ENCODE peak calls at places on chromosomes 3 and 15, in seven cellular contexts. Q is body of pancreas, J is HepG2, P is sigmoid colon, V is PC-3, U is bronchial epithelial cell, M is stomach. W is an unnamed sample.

GRCh38 chr3:174331095-174331802 is 527.9 kb upstream of the NAALADL2 start:
- DNase-seq in Q (no peak), J (no peak), P (no peak), V (no peak), U (no peak), M (no peak), W (no peak)

GRCh38 chr15:44186724-44187123 is 8.3 kb downstream of the FRMD5 start:
- DNase-seq in Q (no peak), J (no peak), P (no peak), V (no peak), U (no peak), M (no peak), W (no peak)

GRCh38 chr3:58683001-58683845 is 16.6 kb upstream of the FAM3D start:
- DNase-seq in Q (no peak), J (no peak), P (no peak), V (peak; percentile 23), U (peak; percentile 20), M (no peak), W (no peak)

GRCh38 chr3:12375572-12375971 is 86.7 kb downstream of the PPARG start:
- DNase-seq in Q (no peak), J (no peak), P (no peak), V (no peak), U (peak; percentile 8), M (no peak), W (no peak)

GRCh38 chr3:123104550-123104949 is 37.7 kb downstream of the PDIA5 start:
- DNase-seq in Q (no peak), J (no peak), P (no peak), V (peak; percentile 44), U (peak; percentile 70), M (no peak), W (no peak)

GRCh38 chr3:120102232-120102631 is 8.0 kb upstream of the GSK3B start:
- DNase-seq in Q (no peak), J (no peak), P (no peak), V (no peak), U (no peak), M (no peak), W (no peak)

GRCh38 chr3:169241928-169242751 is 421.4 kb downstream of the MECOM start:
- DNase-seq in Q (peak; percentile 35), J (no peak), P (peak; percentile 61), V (no peak), U (peak; percentile 63), M (peak; percentile 54), W (no peak)

GRCh38 chr3:141266797-141267555 is 35.4 kb downstream of the PXYLP1 start:
- DNase-seq in Q (no peak), J (no peak), P (no peak), V (no peak), U (no peak), M (no peak), W (peak; percentile 51)

GRCh38 chr15:92655178-92655995 is at the start of gene FAM174B:
- DNase-seq in Q (peak; percentile 75), J (no peak), P (peak; percentile 72), V (peak; percentile 53), U (no peak), M (peak; percentile 69), W (peak; percentile 76)

GRCh38 chr15:76930831-76931396 is 635 bp upstream of the RCN2 start:
- DNase-seq in Q (no peak), J (no peak), P (no peak), V (no peak), U (no peak), M (no peak), W (no peak)

GRCh38 chr15:61084944-61085367 is 144.1 kb downstream of the RORA start:
- DNase-seq in Q (no peak), J (no peak), P (no peak), V (no peak), U (no peak), M (no peak), W (peak; percentile 31)

GRCh38 chr3:5726618-5727017 is 539.1 kb downstream of the EDEM1 start:
- DNase-seq in Q (no peak), J (no peak), P (no peak), V (no peak), U (no peak), M (no peak), W (no peak)
- TF ChIP-seq CTCF in Q (no peak), J (no peak), P (no peak), V (no peak), U (no peak), M (no peak), W (no peak)

GRCh38 chr3:50146316-50146901 is 8.7 kb upstream of the SEMA3F start:
- DNase-seq in Q (no peak), J (no peak), P (no peak), V (no peak), U (peak; percentile 79), M (no peak), W (no peak)
- TF ChIP-seq CTCF in Q (no peak), J (peak; percentile 54), P (no peak), V (peak; percentile 26), U (peak; percentile 39), M (no peak), W (no peak)

DNA sequence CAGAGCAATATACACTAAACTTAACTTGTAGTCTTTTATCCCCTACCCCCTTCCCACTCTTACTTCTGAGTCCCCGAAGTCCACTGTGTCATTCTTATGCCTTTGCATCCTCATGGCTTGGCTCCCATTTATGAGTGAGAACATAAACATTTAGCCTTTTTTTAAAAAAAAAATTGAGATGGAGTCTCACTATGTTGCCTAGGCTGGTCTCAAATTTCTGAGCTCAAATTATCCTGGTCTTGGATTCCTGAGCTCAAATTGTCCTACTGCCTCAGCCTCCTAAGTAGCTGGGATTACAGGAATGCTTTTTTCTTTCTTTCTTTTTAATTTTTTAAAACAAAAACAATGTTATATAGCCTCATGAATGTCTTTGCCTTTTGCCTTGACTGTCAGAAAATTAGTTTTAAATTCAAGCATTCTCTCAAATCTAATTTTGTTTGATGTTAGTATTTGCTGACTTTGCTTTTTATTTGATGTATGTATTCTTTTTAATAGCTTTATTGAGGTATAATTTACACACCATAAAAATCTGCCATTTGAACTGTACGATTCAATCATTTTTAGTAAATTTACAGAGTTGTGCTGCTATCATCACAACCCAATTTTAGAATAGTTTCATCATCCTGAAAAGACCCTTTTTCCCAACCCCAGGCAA is 46.9 kb downstream of the NFKBIZ start:
- DNase-seq in Q (no peak), J (no peak), P (no peak), V (no peak), U (no peak), M (no peak), W (no peak)
- TF ChIP-seq CTCF in Q (no peak), J (no peak), P (no peak), V (no peak), U (no peak), M (no peak), W (no peak)

DNA sequence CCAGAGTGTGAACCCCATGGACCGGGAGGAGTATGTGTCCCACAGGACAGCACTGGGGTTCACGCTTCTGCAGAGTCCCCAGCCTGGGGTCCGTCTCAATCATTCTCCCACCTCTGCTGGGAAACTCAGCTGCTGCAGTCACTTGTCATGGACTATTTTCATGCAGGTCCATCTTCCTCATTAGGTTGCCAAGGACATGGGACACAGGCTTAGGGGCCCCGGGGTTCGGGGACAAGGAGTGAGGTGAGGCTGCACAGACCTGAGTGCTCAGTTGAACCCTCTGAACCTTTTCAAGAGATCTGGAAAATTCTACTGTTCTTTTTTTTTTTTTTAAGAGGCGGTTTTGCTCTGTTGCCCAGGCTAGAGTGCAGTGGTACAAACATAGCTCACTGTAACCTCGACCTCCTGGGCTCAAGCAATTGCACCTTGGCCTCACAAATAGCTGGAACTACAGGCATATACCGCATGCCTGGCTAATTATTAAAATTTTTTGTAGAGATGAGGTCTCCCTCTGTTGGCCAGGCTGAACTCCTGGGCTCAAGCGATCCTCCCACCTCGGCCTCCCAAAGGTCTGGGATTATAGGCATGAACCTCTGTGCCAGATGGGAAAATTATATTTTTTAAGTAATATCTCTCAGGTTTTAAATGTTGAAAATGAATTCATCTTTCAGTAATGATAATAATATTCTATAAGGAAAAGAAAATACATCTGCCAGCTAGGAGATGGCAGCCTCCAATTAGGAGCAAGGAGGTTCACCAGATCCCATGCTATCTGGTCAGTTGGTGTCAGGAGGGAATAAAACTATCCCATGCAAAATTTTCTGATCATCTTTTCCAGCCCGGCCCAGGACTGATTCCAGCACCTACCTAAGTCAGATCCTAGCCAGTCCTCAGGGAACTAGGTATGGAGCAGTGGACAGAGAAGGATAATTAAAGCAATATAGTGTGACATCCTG is 45.2 kb downstream of the RPN1 start:
- DNase-seq in Q (no peak), J (peak; percentile 89), P (no peak), V (no peak), U (no peak), M (no peak), W (no peak)
- TF ChIP-seq CTCF in Q (no peak), J (peak; percentile 71), P (no peak), V (peak; percentile 10), U (no peak), M (no peak), W (no peak)

DNA sequence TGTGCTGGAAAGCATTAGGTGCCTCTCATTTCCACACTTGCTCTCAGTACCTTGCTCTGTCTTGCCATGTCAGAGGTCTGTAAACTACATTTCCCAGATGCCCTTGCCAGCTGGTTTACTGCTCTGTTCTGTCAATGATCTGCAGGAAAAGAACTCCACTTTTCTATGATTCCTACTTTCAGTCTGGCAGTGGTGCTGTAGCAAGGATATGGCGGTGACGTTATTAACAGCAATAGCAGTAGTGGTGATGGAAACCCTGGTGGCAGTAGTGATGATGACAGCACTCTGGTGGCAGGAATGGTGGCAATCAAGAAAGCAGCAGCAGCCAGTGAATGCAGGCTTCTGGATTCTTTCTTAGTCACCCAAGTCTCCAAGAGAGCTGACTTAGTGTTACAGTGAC is 665.2 kb downstream of the DIPK2A start:
- DNase-seq in Q (peak; percentile 11), J (peak; percentile 2), P (no peak), V (no peak), U (no peak), M (no peak), W (no peak)
- TF ChIP-seq CTCF in Q (peak; percentile 27), J (no peak), P (no peak), V (no peak), U (no peak), M (no peak), W (no peak)

GRCh38 chr3:39150170-39150802 is 3.1 kb downstream of the CSRNP1 start:
- DNase-seq in Q (no peak), J (no peak), P (no peak), V (no peak), U (no peak), M (no peak), W (no peak)
- TF ChIP-seq CTCF in Q (no peak), J (no peak), P (no peak), V (no peak), U (peak; percentile 6), M (no peak), W (no peak)

W was measured in GM13976.